ENCODE peak calls at places on chromosome 18, in six cellular contexts. G is ovary, U is H54, Q is HCT116, C is adrenal gland, Z is GM12891. B is an unnamed sample.

GRCh38 chr18:27184115-27185024 is 738 bp downstream of the CHST9 start:
- DNase-seq in G (no peak), U (no peak), Q (no peak), C (no peak), Z (no peak), B (no peak)

GRCh38 chr18:46260016-46260878 is 156.1 kb downstream of the HAUS1 start:
- DNase-seq in G (no peak), U (no peak), Q (no peak), C (no peak), Z (no peak), B (no peak)

GRCh38 chr18:4203525-4203924 is 251.6 kb downstream of the DLGAP1 start:
- DNase-seq in G (no peak), U (no peak), Q (no peak), C (no peak), Z (no peak), B (no peak)

GRCh38 chr18:77000527-77000926 is 132.1 kb downstream of the MBP start:
- DNase-seq in G (peak; percentile 74), U (peak; percentile 6), Q (no peak), C (peak; percentile 41), Z (peak; percentile 56), B (peak; percentile 72)

GRCh38 chr18:58590231-58590630 is 38.7 kb downstream of the ALPK2 start:
- DNase-seq in G (peak; percentile 62), U (no peak), Q (no peak), C (no peak), Z (no peak), B (no peak)

GRCh38 chr18:48947102-48947501 is 3.7 kb downstream of the SMAD7 start:
- DNase-seq in G (no peak), U (no peak), Q (no peak), C (no peak), Z (no peak), B (no peak)

GRCh38 chr18:38427234-38427633 is 861.6 kb upstream of the CELF4 start:
- DNase-seq in G (no peak), U (no peak), Q (no peak), C (no peak), Z (no peak), B (no peak)

GRCh38 chr18:45589559-45590041 is 25.7 kb upstream of the SLC14A2 start:
- DNase-seq in G (peak; percentile 45), U (peak; percentile 9), Q (no peak), C (no peak), Z (no peak), B (no peak)

GRCh38 chr18:48795696-48796095 is 155.1 kb downstream of the SMAD7 start:
- DNase-seq in G (no peak), U (no peak), Q (no peak), C (no peak), Z (no peak), B (no peak)

GRCh38 chr18:55998071-55998522 is 410.1 kb upstream of the TCF4 start:
- DNase-seq in G (peak; percentile 40), U (no peak), Q (no peak), C (no peak), Z (no peak), B (no peak)

GRCh38 chr18:63040788-63041410 is 278.7 kb downstream of the BCL2 start:
- DNase-seq in G (no peak), U (no peak), Q (no peak), C (no peak), Z (no peak), B (no peak)
- TF ChIP-seq POLR2A in G (no peak), U (no peak), Q (no peak), C (no peak), Z (no peak), B (no peak)

GRCh38 chr18:12837747-12838146 is 46.3 kb downstream of the PTPN2 start:
- DNase-seq in G (no peak), U (no peak), Q (no peak), C (no peak), Z (no peak), B (no peak)

GRCh38 chr18:12839057-12839525 is 44.9 kb downstream of the PTPN2 start:
- DNase-seq in G (no peak), U (no peak), Q (no peak), C (no peak), Z (no peak), B (no peak)

GRCh38 chr18:12836551-12836950 is 47.5 kb downstream of the PTPN2 start:
- DNase-seq in G (no peak), U (no peak), Q (no peak), C (no peak), Z (no peak), B (no peak)

GRCh38 chr18:12839526-12840196 is 44.4 kb downstream of the PTPN2 start:
- DNase-seq in G (no peak), U (no peak), Q (no peak), C (no peak), Z (no peak), B (no peak)

GRCh38 chr18:12838178-12838634 is 45.8 kb downstream of the PTPN2 start:
- DNase-seq in G (peak; percentile 49), U (peak; percentile 53), Q (no peak), C (peak; percentile 29), Z (no peak), B (no peak)
- TF ChIP-seq POLR2A in G (no peak), U (no peak), Q (no peak), C (no peak), Z (no peak), B (no peak)

GRCh38 chr18:62524443-62525200 is 1.8 kb downstream of the ZCCHC2 start:
- DNase-seq in G (peak; percentile 76), U (no peak), Q (no peak), C (peak; percentile 72), Z (no peak), B (peak; percentile 79)
- TF ChIP-seq POLR2A in G (peak; percentile 28), U (no peak), Q (no peak), C (peak; percentile 85), Z (no peak), B (peak; percentile 70)

GRCh38 chr18:32469190-32469611 is 1.5 kb downstream of the GAREM1 start:
- DNase-seq in G (peak; percentile 46), U (no peak), Q (peak; percentile 19), C (peak; percentile 68), Z (no peak), B (peak; percentile 13)

GRCh38 chr18:32472841-32473240 is 2.2 kb upstream of the GAREM1 start:
- DNase-seq in G (no peak), U (no peak), Q (no peak), C (no peak), Z (no peak), B (no peak)

GRCh38 chr18:32470136-32470712 is 458 bp downstream of the GAREM1 start:
- DNase-seq in G (no peak), U (peak; percentile 9), Q (no peak), C (peak; percentile 48), Z (peak; percentile 13), B (peak; percentile 33)

GRCh38 chr18:32469691-32470131 is 971 bp downstream of the GAREM1 start:
- DNase-seq in G (no peak), U (no peak), Q (no peak), C (peak; percentile 20), Z (no peak), B (no peak)

DNA sequence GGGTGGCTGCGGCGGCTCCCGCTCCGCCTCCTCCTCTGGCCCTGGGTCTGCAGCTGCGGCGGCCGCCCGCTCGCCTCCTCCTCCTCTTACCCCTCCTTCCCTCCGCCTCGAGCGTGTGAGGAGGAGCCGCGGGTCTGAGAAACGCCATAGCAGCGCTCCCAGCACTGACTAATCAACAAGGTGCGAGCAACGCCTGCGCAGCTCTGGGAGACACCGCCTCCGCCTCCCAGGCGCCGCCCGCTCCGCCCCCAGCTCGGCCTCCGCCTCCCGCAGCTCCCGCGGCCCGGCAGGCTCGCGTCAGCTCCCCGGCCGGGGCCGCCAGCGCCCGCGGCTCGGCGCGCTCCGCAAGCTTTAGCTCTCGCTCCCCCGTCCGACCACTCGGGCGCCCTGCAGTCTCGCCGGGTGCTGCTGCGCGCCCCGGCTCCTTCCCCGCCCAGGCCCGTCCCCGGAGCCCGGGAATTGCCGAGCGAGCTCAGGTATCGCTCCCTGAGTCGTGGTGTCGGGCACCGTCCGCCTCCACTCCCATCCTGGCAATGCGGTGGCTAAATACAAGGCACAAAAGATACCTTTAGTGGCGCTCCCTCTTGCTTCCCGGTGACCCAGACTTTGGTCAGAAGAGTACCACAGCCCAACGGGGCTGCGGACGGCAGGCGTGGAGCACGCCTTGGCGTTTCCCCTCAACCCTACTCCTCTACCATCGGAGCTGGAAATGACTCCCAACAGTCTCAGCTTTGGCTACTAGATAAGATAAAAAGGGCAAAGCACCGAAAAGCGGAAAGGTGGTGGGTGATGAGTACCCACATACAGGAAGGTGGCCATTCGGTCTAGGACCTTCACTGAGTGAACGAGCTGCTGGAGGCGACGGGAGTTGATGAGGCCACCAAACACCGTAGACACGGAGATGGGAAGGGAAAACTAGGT is at the start of gene GAREM1:
- DNase-seq in G (peak; percentile 97), U (peak; percentile 75), Q (peak; percentile 87), C (peak; percentile 98), Z (peak; percentile 88), B (peak; percentile 94)
- TF ChIP-seq POLR2A in G (peak; percentile 85), U (no peak), Q (peak; percentile 73), C (peak; percentile 99), Z (no peak), B (no peak)

GRCh38 chr18:812123-812672 is at the start of gene YES1:
- DNase-seq in G (peak; percentile 87), U (peak; percentile 68), Q (peak; percentile 35), C (peak; percentile 81), Z (peak; percentile 77), B (peak; percentile 91)
- TF ChIP-seq POLR2A in G (peak; percentile 40), U (peak; percentile 33), Q (peak; percentile 48), C (peak; percentile 68), Z (no peak), B (no peak)

B was measured in erythroblast.